ENCODE peak calls at places on chromosomes 4 and X, in ten cellular contexts. M is endothelial cell of umbilical vein, O is upper lobe of right lung, V is cardiac fibroblast, S is BE2C, Z is choroid plexus epithelial cell, B is heart left ventricle, L is GM06990, D is gastrocnemius medialis, N is prostate gland. R is an unnamed sample.

GRCh38 chrX:19715711-19716638 is 171.4 kb downstream of the SH3KBP1 start:
- DNase-seq in M (no peak), N (no peak), O (no peak), L (no peak), D (no peak), S (no peak), B (no peak), V (no peak), Z (no peak), R (peak)

GRCh38 chrX:30039768-30040167 is 175.6 kb upstream of the MAGEB2 start:
- DNase-seq in N (no peak), B (no peak), D (no peak), S (no peak), Z (peak), M (no peak), L (no peak), O (no peak), V (peak), R (no peak)

GRCh38 chr4:168648929-168649328 is 152.1 kb downstream of the PALLD start:
- DNase-seq in M (peak), S (no peak), Z (peak), N (no peak), B (no peak), O (no peak), V (peak), D (no peak), L (no peak), R (peak)

GRCh38 chr4:57051100-57051499 is 59.1 kb downstream of the IGFBP7 start:
- DNase-seq in B (peak), L (no peak), N (no peak), M (peak), O (no peak), D (no peak), S (no peak), Z (peak), V (no peak), R (no peak)

GRCh38 chr4:110195561-110196205 is 2.7 kb downstream of the ELOVL6 start:
- DNase-seq in O (no peak), Z (peak), V (peak), D (no peak), L (no peak), S (no peak), M (peak), N (no peak), B (no peak), R (peak)

GRCh38 chr4:73139991-73140390 is 70.5 kb upstream of the COX18 start:
- DNase-seq in O (no peak), M (no peak), N (no peak), B (no peak), V (peak), S (no peak), L (no peak), D (no peak), Z (peak), R (no peak)

GRCh38 chr4:153222790-153223417 is 18.7 kb downstream of the TRIM2 start:
- DNase-seq in O (peak), L (peak), M (peak), Z (peak), S (peak), D (peak), V (peak), B (peak), N (peak), R (no peak)

GRCh38 chr4:155931634-155932033 is 22.0 kb downstream of the CTSO start:
- DNase-seq in V (no peak), S (no peak), O (no peak), Z (no peak), M (no peak), B (no peak), N (no peak), L (no peak), D (no peak), R (no peak)

GRCh38 chr4:7733201-7733600 is 206.5 kb downstream of the AFAP1 start:
- DNase-seq in N (no peak), B (no peak), M (no peak), V (no peak), S (no peak), L (no peak), O (no peak), D (no peak), Z (no peak), R (no peak)

GRCh38 chr4:158578476-158578875 is 56.8 kb downstream of the RXFP1 start:
- DNase-seq in L (no peak), N (no peak), M (peak), Z (peak), S (no peak), B (no peak), D (no peak), O (no peak), V (peak), R (peak)

GRCh38 chrX:103756736-103757135 is 19.9 kb upstream of the PLP1 start:
- DNase-seq in Z (no peak), V (no peak), S (no peak), L (no peak), M (no peak), B (no peak), O (no peak), N (no peak), D (no peak), R (no peak)

GRCh38 chr4:30454504-30454903 is 265.7 kb upstream of the PCDH7 start:
- DNase-seq in M (peak), S (no peak), N (no peak), V (no peak), D (no peak), O (no peak), L (no peak), Z (no peak), B (no peak), R (peak)

GRCh38 chr4:104859601-104860000 is 287.1 kb upstream of the TET2 start:
- DNase-seq in D (no peak), M (no peak), B (no peak), S (no peak), N (no peak), V (no peak), L (no peak), Z (no peak), O (no peak), R (no peak)

GRCh38 chrX:63656871-63657580 is 128.0 kb downstream of the ARHGEF9 start:
- DNase-seq in O (no peak), V (peak), L (no peak), D (no peak), S (no peak), Z (peak), N (no peak), B (no peak), M (no peak), R (peak)

GRCh38 chr4:1169691-1170096 is 2.7 kb downstream of the SPON2 start:
- DNase-seq in V (no peak), L (no peak), D (no peak), O (no peak), S (no peak), M (no peak), Z (no peak), N (no peak), B (no peak), R (no peak)

GRCh38 chr4:54274786-54275503 is 45.9 kb downstream of the PDGFRA start:
- DNase-seq in Z (no peak), V (no peak), N (no peak), S (no peak), L (no peak), M (no peak), D (no peak), O (no peak), B (no peak), R (no peak)

GRCh38 chr4:141179474-141180026 is 41.1 kb upstream of the ZNF330 start:
- DNase-seq in M (no peak), V (no peak), O (no peak), N (no peak), D (no peak), L (no peak), B (no peak), Z (no peak), S (no peak), R (no peak)

GRCh38 chrX:39501822-39502221 is 595.9 kb downstream of the BCOR start:
- DNase-seq in N (no peak), D (no peak), V (no peak), Z (no peak), M (no peak), L (no peak), B (no peak), S (no peak), O (no peak), R (no peak)

GRCh38 chr4:69322055-69322454 is 41.8 kb downstream of the UGT2B28 start:
- DNase-seq in B (no peak), O (no peak), V (peak), S (no peak), M (no peak), Z (peak), L (no peak), D (no peak), N (no peak), R (peak)

GRCh38 chr4:38982356-38983095 is 49.7 kb downstream of the TMEM156 start:
- DNase-seq in V (peak), O (no peak), L (no peak), M (no peak), S (peak), Z (peak), D (no peak), B (no peak), N (no peak), R (no peak)

GRCh38 chr4:156999175-156999517 is 27.5 kb upstream of the PDGFC start:
- DNase-seq in D (no peak), Z (peak), S (peak), L (no peak), N (peak), V (peak), O (no peak), M (peak), B (no peak), R (peak)

GRCh38 chr4:165207016-165207430 is 338 bp upstream of the KLHL2 start:
- DNase-seq in O (no peak), L (no peak), B (no peak), V (no peak), D (no peak), M (peak), S (no peak), N (peak), Z (peak), R (no peak)

GRCh38 chr4:80538276-80538926 is 202.9 kb downstream of the CFAP299 start:
- DNase-seq in V (no peak), Z (no peak), B (no peak), O (no peak), M (no peak), S (no peak), L (no peak), N (no peak), D (no peak), R (peak)

GRCh38 chrX:72576161-72576896 is 3.7 kb upstream of the HDAC8 start:
- DNase-seq in D (peak), M (no peak), L (no peak), N (no peak), Z (peak), B (no peak), V (peak), O (no peak), S (no peak), R (peak)

GRCh38 chrX:108097380-108097779 is 5.8 kb downstream of the ATG4A start:
- DNase-seq in D (no peak), V (no peak), B (no peak), Z (no peak), N (no peak), M (peak), L (no peak), S (no peak), O (no peak), R (peak)

GRCh38 chr4:91984466-91984865 is 319.3 kb upstream of the GRID2 start:
- DNase-seq in Z (no peak), S (no peak), B (no peak), D (no peak), O (no peak), L (no peak), V (no peak), M (no peak), N (no peak), R (no peak)

GRCh38 chr4:39054497-39054896 is 7.5 kb upstream of the KLHL5 start:
- DNase-seq in L (no peak), O (no peak), S (no peak), Z (no peak), B (no peak), V (no peak), D (no peak), N (no peak), M (no peak), R (no peak)

GRCh38 chrX:45557390-45557789 is 356.7 kb upstream of the DIPK2B start:
- DNase-seq in D (no peak), S (no peak), M (peak), O (no peak), Z (peak), L (no peak), V (peak), B (no peak), N (no peak), R (peak)

GRCh38 chrX:46165411-46165810 is 379.8 kb downstream of the ZNF674 start:
- DNase-seq in O (no peak), Z (peak), M (no peak), S (no peak), N (no peak), V (peak), L (no peak), D (no peak), B (no peak), R (peak)

GRCh38 chr4:82715731-82716617 is 82.6 kb downstream of the SCD5 start:
- DNase-seq in S (no peak), N (no peak), Z (peak), O (no peak), V (peak), D (no peak), M (no peak), B (no peak), L (no peak), R (peak)

GRCh38 chr4:69092190-69092589 is 4.1 kb upstream of the UGT2B7 start:
- DNase-seq in B (no peak), N (no peak), Z (peak), M (peak), O (no peak), L (no peak), D (no peak), S (no peak), V (peak), R (peak)

GRCh38 chrX:24260827-24261550 is 52.9 kb downstream of the SUPT20HL2 start:
- DNase-seq in B (peak), S (no peak), Z (peak), L (no peak), O (no peak), M (peak), V (peak), N (no peak), D (peak), R (no peak)

GRCh38 chrX:15751160-15751819 is 13.2 kb downstream of the CA5B start:
- DNase-seq in D (no peak), O (no peak), B (no peak), L (no peak), N (peak), M (peak), S (no peak), Z (peak), V (peak), R (no peak)

GRCh38 chr4:88573286-88573994 is 18.8 kb upstream of the HERC3 start:
- DNase-seq in S (no peak), M (no peak), V (no peak), N (no peak), D (no peak), B (no peak), O (no peak), L (no peak), Z (no peak), R (no peak)

GRCh38 chr4:55445921-55446577 is 50.3 kb downstream of the TMEM165 start:
- DNase-seq in N (no peak), B (no peak), Z (peak), O (no peak), V (peak), L (no peak), M (no peak), D (no peak), S (no peak), R (peak)

GRCh38 chrX:114800719-114801118 is 216.7 kb downstream of the IL13RA2 start:
- DNase-seq in S (no peak), D (no peak), M (no peak), Z (peak), B (no peak), L (no peak), O (no peak), V (peak), N (no peak), R (peak)

GRCh38 chr4:117357422-117357821 is 272.0 kb upstream of the TRAM1L1 start:
- DNase-seq in S (peak), D (no peak), L (no peak), Z (no peak), O (no peak), M (no peak), N (no peak), V (no peak), B (no peak), R (no peak)

GRCh38 chrX:148385471-148385870 is 114.9 kb upstream of the AFF2 start:
- DNase-seq in D (no peak), O (no peak), V (no peak), N (no peak), L (no peak), M (no peak), B (no peak), S (no peak), Z (no peak), R (no peak)

GRCh38 chrX:43481601-43482000 is 174.5 kb upstream of the MAOA start:
- DNase-seq in O (no peak), S (no peak), B (no peak), N (no peak), V (no peak), Z (no peak), L (no peak), D (no peak), M (no peak), R (no peak)

DNA sequence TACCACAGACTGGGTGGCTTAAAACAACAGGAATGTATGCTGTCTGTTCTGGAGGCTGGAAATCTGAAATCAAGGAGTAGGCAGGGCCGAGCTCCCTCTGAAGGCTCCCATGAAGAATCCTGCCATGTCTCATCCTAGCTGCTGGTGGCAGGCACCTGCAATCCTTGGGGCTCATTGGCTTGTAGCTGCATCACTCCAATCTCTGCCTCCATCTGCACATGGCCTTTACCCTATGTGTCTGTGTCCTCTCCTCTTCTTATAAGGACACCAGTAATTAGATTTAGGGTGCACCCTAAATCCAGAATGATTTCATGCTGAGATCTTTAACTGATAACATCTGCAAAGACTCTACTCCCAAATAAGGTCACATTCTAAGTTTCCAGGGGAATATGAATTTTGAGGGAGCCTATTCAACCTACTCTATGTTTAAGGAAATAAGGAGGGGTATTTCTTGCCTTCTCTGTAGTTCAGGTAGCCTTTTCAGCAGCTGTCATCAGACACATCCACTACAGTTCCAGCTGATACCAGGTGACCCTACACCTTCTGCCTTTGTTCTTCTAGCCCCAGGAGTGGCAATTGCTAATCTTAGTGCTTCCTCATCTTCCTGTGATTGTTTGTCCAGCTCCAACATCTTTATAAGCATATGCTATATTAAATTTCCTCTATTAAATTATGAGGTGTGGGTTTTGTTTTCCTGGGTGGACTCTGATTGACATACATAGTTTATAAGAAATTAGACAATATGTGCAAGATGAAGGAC is 295.1 kb upstream of the TAPT1 start:
- DNase-seq in V (no peak), L (no peak), M (peak), D (no peak), Z (no peak), S (peak), N (no peak), O (no peak), B (no peak), R (no peak)
- TF ChIP-seq CTCF in V (no peak), L (no peak), M (no peak), D (no peak), Z (no peak), S (no peak), N (no peak), O (no peak), B (no peak), R (no peak)

GRCh38 chr4:173516621-173517612 is 13.1 kb downstream of the HAND2 start:
- DNase-seq in S (peak), M (no peak), D (no peak), V (peak), N (no peak), B (no peak), L (no peak), Z (no peak), O (no peak), R (no peak)

GRCh38 chr4:173519130-173520101 is 10.6 kb downstream of the HAND2 start:
- DNase-seq in D (no peak), L (no peak), M (no peak), V (peak), B (peak), O (no peak), N (no peak), S (peak), Z (no peak), R (no peak)

GRCh38 chr4:173518419-173519102 is 11.5 kb downstream of the HAND2 start:
- DNase-seq in L (no peak), S (peak), V (peak), D (no peak), N (no peak), Z (no peak), O (no peak), B (no peak), M (no peak), R (peak)

GRCh38 chr4:173515458-173515857 is 14.6 kb downstream of the HAND2 start:
- DNase-seq in D (no peak), M (no peak), B (no peak), S (no peak), V (no peak), Z (no peak), L (no peak), O (no peak), N (no peak), R (no peak)

GRCh38 chr4:173517781-173518371 is 12.2 kb downstream of the HAND2 start:
- DNase-seq in L (no peak), M (no peak), N (no peak), O (no peak), Z (no peak), V (peak), B (peak), D (no peak), S (peak), R (no peak)
- H3K4me3 ChIP-seq in L (no peak), M (no peak), N (no peak), O (no peak), Z (no peak), V (peak), B (peak), D (peak), S (peak), R (no peak)

GRCh38 chr4:125244848-125245450 is 69.8 kb upstream of the FAT4 start:
- DNase-seq in N (no peak), B (no peak), D (no peak), V (peak), L (no peak), O (no peak), Z (peak), S (no peak), M (peak), R (peak)
- TF ChIP-seq CTCF in N (peak), B (peak), D (peak), V (peak), L (no peak), O (peak), Z (peak), S (peak), M (no peak), R (peak)

GRCh38 chrX:331145-331771 is 12.7 kb upstream of the GTPBP6 start:
- DNase-seq in Z (peak), M (peak), D (no peak), S (peak), N (no peak), B (peak), L (no peak), V (peak), O (peak), R (no peak)
- H3K4me3 ChIP-seq in Z (peak), M (peak), D (peak), S (peak), N (no peak), B (peak), L (no peak), V (no peak), O (peak), R (no peak)

DNA sequence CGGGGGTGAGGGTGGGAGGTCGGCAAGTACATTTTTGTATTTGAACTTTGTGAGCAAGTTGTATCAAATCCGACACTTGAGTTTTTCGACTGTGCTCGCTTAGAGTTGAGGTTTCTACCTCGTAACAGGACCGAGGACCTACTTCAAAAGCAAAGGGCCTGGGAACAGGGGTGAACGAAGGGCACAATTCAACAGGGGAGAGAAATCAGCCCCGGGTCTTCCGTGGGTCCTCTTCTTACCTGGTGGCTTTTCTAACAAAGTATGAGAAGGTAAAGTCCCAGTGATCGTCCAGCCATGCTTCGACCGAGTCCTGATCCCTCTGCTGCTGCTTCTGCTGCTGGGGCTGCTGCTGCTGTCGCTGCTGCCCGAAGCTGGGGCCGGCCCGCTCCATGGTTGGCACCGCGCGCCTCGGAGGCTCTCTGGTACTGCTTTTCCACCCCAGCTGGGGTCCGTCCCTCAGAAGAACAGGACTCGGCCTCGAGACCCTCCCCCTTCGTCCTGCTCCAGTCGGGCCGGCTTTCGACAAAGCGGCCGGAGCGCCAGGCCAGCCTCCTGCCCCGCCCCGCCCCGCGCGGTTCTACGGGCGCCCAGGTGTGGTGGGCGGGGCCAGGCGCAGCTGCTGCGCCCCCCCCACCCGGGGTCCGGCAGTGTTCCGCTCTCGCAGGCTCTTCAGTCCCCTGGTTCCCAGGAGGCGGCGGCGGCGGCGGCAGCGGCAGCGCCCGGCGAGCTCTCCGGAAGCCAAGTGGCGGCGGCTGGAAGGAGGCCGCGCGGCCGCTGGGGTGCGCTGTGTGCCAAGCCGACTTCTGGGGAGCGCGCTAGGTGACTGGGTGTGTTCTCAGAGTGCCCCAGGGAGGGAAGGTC is at the start of gene PDE5A:
- DNase-seq in D (peak), M (peak), L (peak), Z (peak), S (peak), V (peak), B (peak), N (peak), O (peak), R (peak)
- TF ChIP-seq CTCF in D (peak), M (peak), L (peak), Z (peak), S (peak), V (peak), B (peak), N (peak), O (peak), R (peak)

R was measured in bronchial epithelial cell.